ENCODE peak calls at places on chromosomes 2 and 18, in ten cellular contexts. D is endothelial cell; X is esophagus squamous epithelium; O is T-helper 9 cell; V is GM13977; J is stimulated activated CD4-positive, alpha-beta T cell treated with anti-CD3 and anti-CD28 coated beads, Interleukin-15, amount 100 ng/mL, for 1 hour; A is NAMALWA; M is NCI-H1092 treated with DMSO at 0.1 percent for 48 hours; I is fibroblast of the aortic adventitia; G is stromal cell of bone marrow. Y is an unnamed sample.

GRCh38 chr2:18159899-18160298 is 281.4 kb downstream of the KCNS3 start:
- DNase-seq in M (no peak), V (no peak), X (no peak), I (no peak), A (no peak), O (no peak), G (no peak), J (no peak), D (no peak), Y (no peak)

GRCh38 chr2:203830294-203831055 is 37.1 kb upstream of the CTLA4 start:
- DNase-seq in A (no peak), D (no peak), J (no peak), M (no peak), G (peak; percentile 19), X (no peak), O (no peak), I (no peak), V (no peak), Y (no peak)

GRCh38 chr18:44893045-44893706 is 212.5 kb downstream of the SETBP1 start:
- DNase-seq in D (no peak), G (no peak), M (no peak), O (no peak), J (no peak), X (no peak), V (no peak), A (no peak), I (no peak), Y (no peak)

GRCh38 chr2:237096911-237097310 is 11.2 kb downstream of the COPS8 start:
- DNase-seq in D (no peak), M (no peak), G (peak; percentile 35), J (no peak), I (peak; percentile 77), A (no peak), V (no peak), O (no peak), X (no peak), Y (no peak)

GRCh38 chr2:183253441-183254130 is 129.3 kb downstream of the NUP35 start:
- DNase-seq in M (no peak), I (no peak), J (no peak), D (no peak), A (no peak), V (no peak), O (no peak), X (no peak), G (no peak), Y (no peak)

GRCh38 chr2:71791501-71792135 is 338.3 kb downstream of the DYSF start:
- DNase-seq in G (no peak), J (no peak), M (no peak), X (no peak), O (no peak), V (no peak), I (no peak), D (no peak), A (no peak), Y (no peak)

GRCh38 chr18:48356909-48357631 is 52.1 kb downstream of the ZBTB7C start:
- DNase-seq in G (no peak), M (no peak), V (no peak), I (no peak), X (no peak), D (no peak), O (no peak), A (no peak), J (no peak), Y (peak; percentile 43)

GRCh38 chr2:110101911-110102774 is 13.5 kb downstream of the MALL start:
- DNase-seq in I (no peak), J (no peak), O (no peak), D (no peak), M (no peak), X (no peak), A (no peak), V (no peak), G (peak; percentile 16), Y (no peak)

GRCh38 chr2:240142859-240143258 is 2.4 kb upstream of the OTOS start:
- DNase-seq in A (no peak), J (no peak), I (no peak), M (no peak), G (no peak), D (no peak), V (no peak), O (no peak), X (no peak), Y (no peak)

GRCh38 chr2:66301767-66302140 is 133.2 kb upstream of the MEIS1 start:
- DNase-seq in M (no peak), I (no peak), J (no peak), G (no peak), D (no peak), V (no peak), O (no peak), A (no peak), X (no peak), Y (no peak)

GRCh38 chr2:98444436-98445166 is at the start of gene INPP4A:
- DNase-seq in D (peak; percentile 89), M (peak; percentile 54), A (peak; percentile 83), G (no peak), J (peak; percentile 78), V (peak; percentile 91), O (peak; percentile 73), I (peak; percentile 45), X (no peak), Y (peak; percentile 96)

GRCh38 chr18:32355896-32356295 is 114.8 kb downstream of the GAREM1 start:
- DNase-seq in D (no peak), I (peak; percentile 75), O (no peak), G (peak; percentile 39), A (no peak), X (no peak), V (no peak), M (no peak), J (no peak), Y (no peak)

GRCh38 chr2:11009176-11009575 is 97.4 kb downstream of the KCNF1 start:
- DNase-seq in O (no peak), J (no peak), V (no peak), I (no peak), A (no peak), G (no peak), X (no peak), M (no peak), D (no peak), Y (no peak)

GRCh38 chr2:102129956-102130650 is 12.4 kb upstream of the IL1R1 start:
- DNase-seq in A (no peak), I (no peak), V (no peak), D (no peak), M (no peak), O (no peak), G (no peak), J (no peak), X (no peak), Y (no peak)